ENCODE peak calls at places on chromosomes 6 and 20, in four cellular contexts. One of them, this sample, is unnamed.

GRCh38 chr6:35382015-35382414 is 39.7 kb downstream of the PPARD start:
- DNase-seq in thoracic aorta: no peak
- DNase-seq in nephron progenitor cell: no peak
- DNase-seq in GM12865: no peak
- DNase-seq in this sample: no peak

GRCh38 chr6:2915150-2915549 is 12.0 kb upstream of the SERPINB9 start:
- DNase-seq in thoracic aorta: no peak
- DNase-seq in nephron progenitor cell: no peak
- DNase-seq in GM12865: no peak
- DNase-seq in this sample: no peak

GRCh38 chr20:24918579-24919566 is 30.2 kb upstream of the CST7 start:
- DNase-seq in thoracic aorta: no peak
- DNase-seq in nephron progenitor cell: no peak
- DNase-seq in GM12865: no peak
- DNase-seq in this sample: no peak

GRCh38 chr6:33117826-33118277 is 42.1 kb downstream of the HLA-DPB1 start:
- DNase-seq in thoracic aorta: no peak
- DNase-seq in nephron progenitor cell: no peak
- DNase-seq in GM12865: no peak
- DNase-seq in this sample: no peak

GRCh38 chr6:128630213-128630612 is 109.8 kb upstream of the PTPRK start:
- DNase-seq in thoracic aorta: no peak
- DNase-seq in nephron progenitor cell: no peak
- DNase-seq in GM12865: peak
- DNase-seq in this sample: no peak

GRCh38 chr6:140264451-140264850 is 890.0 kb upstream of the CITED2 start:
- DNase-seq in thoracic aorta: no peak
- DNase-seq in nephron progenitor cell: no peak
- DNase-seq in GM12865: no peak
- DNase-seq in this sample: no peak

GRCh38 chr20:51345601-51346101 is 196.9 kb downstream of the NFATC2 start:
- DNase-seq in thoracic aorta: no peak
- DNase-seq in nephron progenitor cell: no peak
- DNase-seq in GM12865: no peak
- DNase-seq in this sample: no peak

GRCh38 chr20:39885975-39886649 is 802.9 kb downstream of the MAFB start:
- DNase-seq in thoracic aorta: no peak
- DNase-seq in nephron progenitor cell: peak
- DNase-seq in GM12865: peak
- DNase-seq in this sample: peak

GRCh38 chr6:42618686-42619085 is 54.9 kb downstream of the UBR2 start:
- DNase-seq in thoracic aorta: no peak
- DNase-seq in nephron progenitor cell: no peak
- DNase-seq in GM12865: no peak
- DNase-seq in this sample: no peak

GRCh38 chr20:35886537-35886936 is 67.8 kb downstream of the SCAND1 start:
- DNase-seq in thoracic aorta: no peak
- DNase-seq in nephron progenitor cell: no peak
- DNase-seq in GM12865: no peak
- DNase-seq in this sample: no peak

GRCh38 chr6:34513628-34514027 is 42.5 kb downstream of the SPDEF start:
- DNase-seq in thoracic aorta: no peak
- DNase-seq in nephron progenitor cell: no peak
- DNase-seq in GM12865: no peak
- DNase-seq in this sample: no peak

GRCh38 chr6:123841067-123841896 is 37.6 kb downstream of the NKAIN2 start:
- DNase-seq in thoracic aorta: no peak
- DNase-seq in nephron progenitor cell: no peak
- DNase-seq in GM12865: no peak
- DNase-seq in this sample: no peak

GRCh38 chr20:51528263-51529026 is 14.1 kb downstream of the NFATC2 start:
- DNase-seq in thoracic aorta: no peak
- DNase-seq in nephron progenitor cell: no peak
- DNase-seq in GM12865: peak
- DNase-seq in this sample: no peak

GRCh38 chr6:166203003-166203640 is 35.5 kb upstream of the TBXT start:
- DNase-seq in thoracic aorta: no peak
- DNase-seq in nephron progenitor cell: no peak
- DNase-seq in GM12865: no peak
- DNase-seq in this sample: no peak

DNA sequence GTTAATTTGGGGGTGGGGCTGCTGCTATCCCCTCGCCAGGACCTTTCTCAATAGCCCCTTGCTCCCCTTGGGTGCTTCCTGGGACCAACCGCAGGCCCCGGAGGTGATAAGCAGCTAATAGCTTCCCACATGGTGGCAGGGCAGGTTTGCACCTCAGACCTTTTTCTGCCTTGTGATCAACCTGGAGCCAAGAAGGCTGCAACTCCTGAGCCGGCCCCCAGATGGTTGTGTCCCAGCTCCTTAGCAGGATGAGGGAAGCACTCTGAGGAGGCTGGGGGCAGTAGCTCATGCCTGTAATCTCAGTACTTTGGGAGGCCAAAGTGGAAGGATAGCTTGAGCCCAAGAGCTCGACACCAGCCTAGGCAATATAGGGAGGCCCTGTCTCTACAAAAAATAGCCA is 85.5 kb downstream of the BMP7 start:
- DNase-seq in thoracic aorta: no peak
- DNase-seq in nephron progenitor cell: no peak
- DNase-seq in GM12865: no peak
- DNase-seq in this sample: no peak
- TF ChIP-seq CTCF in thoracic aorta: no peak
- TF ChIP-seq CTCF in nephron progenitor cell: no peak
- TF ChIP-seq CTCF in GM12865: no peak
- TF ChIP-seq CTCF in this sample: no peak

GRCh38 chr6:126127662-126128061 is 141.3 kb downstream of the TRMT11 start:
- DNase-seq in thoracic aorta: no peak
- DNase-seq in nephron progenitor cell: no peak
- DNase-seq in GM12865: no peak
- DNase-seq in this sample: no peak
- TF ChIP-seq CTCF in thoracic aorta: no peak
- TF ChIP-seq CTCF in nephron progenitor cell: no peak
- TF ChIP-seq CTCF in GM12865: no peak
- TF ChIP-seq CTCF in this sample: no peak

GRCh38 chr6:135181333-135182119 is 418 bp downstream of the MYB start:
- DNase-seq in thoracic aorta: no peak
- DNase-seq in nephron progenitor cell: no peak
- DNase-seq in GM12865: peak
- DNase-seq in this sample: peak

GRCh38 chr6:135182993-135183531 is 2.0 kb downstream of the MYB start:
- DNase-seq in thoracic aorta: no peak
- DNase-seq in nephron progenitor cell: peak
- DNase-seq in GM12865: peak
- DNase-seq in this sample: peak

GRCh38 chr6:135182120-135182992 is 1.2 kb downstream of the MYB start:
- DNase-seq in thoracic aorta: no peak
- DNase-seq in nephron progenitor cell: peak
- DNase-seq in GM12865: peak
- DNase-seq in this sample: peak

GRCh38 chr6:135179920-135180457 is 1.1 kb upstream of the MYB start:
- DNase-seq in thoracic aorta: no peak
- DNase-seq in nephron progenitor cell: no peak
- DNase-seq in GM12865: peak
- DNase-seq in this sample: peak

DNA sequence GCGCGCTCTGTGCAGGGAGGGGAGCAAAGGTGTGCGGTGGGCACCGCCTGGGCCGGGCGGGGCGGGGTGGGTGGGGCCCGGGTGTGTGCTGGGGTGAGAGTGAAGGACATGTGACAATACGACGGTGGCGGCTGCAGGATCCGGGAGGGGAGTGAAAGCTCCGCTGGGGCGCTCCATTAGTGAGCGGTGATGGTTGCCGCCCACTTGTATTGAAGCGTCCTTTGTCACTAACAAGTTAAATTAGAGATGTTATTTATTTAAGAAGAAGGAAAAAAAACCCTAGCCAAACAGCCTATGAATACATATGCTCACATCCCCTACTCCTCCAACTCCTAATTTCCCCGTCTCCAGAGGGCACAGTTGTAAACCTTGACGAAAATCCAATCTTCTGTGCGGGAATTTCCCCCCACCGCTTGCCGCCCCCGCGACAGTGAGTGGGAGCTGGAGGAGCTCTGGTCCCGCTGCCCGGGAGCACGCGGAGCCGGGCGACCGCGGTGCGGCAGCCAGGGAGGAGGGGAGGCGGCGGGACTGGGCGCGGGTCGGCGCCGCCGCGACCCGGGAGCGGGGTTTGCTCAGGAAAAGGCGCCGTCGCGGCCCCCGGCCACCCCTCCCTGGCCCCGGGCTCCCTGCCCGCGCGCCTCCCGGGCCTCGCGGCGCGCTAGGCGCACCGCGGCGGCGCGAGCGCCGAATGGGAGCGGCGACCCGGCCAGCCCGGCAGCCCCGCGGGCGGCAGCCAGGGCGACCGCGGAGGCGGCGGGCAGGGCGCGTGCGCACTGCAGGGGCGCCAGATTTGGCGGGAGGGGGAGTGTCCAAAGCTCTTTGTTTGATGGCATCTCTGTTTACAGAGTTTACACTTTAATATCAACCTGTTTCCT is at the start of gene MYB:
- DNase-seq in thoracic aorta: no peak
- DNase-seq in nephron progenitor cell: peak
- DNase-seq in GM12865: peak
- DNase-seq in this sample: peak
- TF ChIP-seq CTCF in thoracic aorta: no peak
- TF ChIP-seq CTCF in nephron progenitor cell: no peak
- TF ChIP-seq CTCF in GM12865: no peak
- TF ChIP-seq CTCF in this sample: no peak

GRCh38 chr6:89298680-89299450 is 16.2 kb downstream of the GABRR2 start:
- DNase-seq in thoracic aorta: no peak
- DNase-seq in nephron progenitor cell: no peak
- DNase-seq in GM12865: peak
- DNase-seq in this sample: peak

GRCh38 chr6:89297695-89298351 is 17.3 kb downstream of the GABRR2 start:
- DNase-seq in thoracic aorta: peak
- DNase-seq in nephron progenitor cell: no peak
- DNase-seq in GM12865: peak
- DNase-seq in this sample: peak

GRCh38 chr6:89302195-89302770 is 12.8 kb downstream of the GABRR2 start:
- DNase-seq in thoracic aorta: no peak
- DNase-seq in nephron progenitor cell: no peak
- DNase-seq in GM12865: no peak
- DNase-seq in this sample: no peak

GRCh38 chr6:89301586-89302194 is 13.4 kb downstream of the GABRR2 start:
- DNase-seq in thoracic aorta: no peak
- DNase-seq in nephron progenitor cell: no peak
- DNase-seq in GM12865: no peak
- DNase-seq in this sample: no peak

GRCh38 chr6:89299451-89299850 is 15.6 kb downstream of the GABRR2 start:
- DNase-seq in thoracic aorta: no peak
- DNase-seq in nephron progenitor cell: no peak
- DNase-seq in GM12865: no peak
- DNase-seq in this sample: no peak
- TF ChIP-seq CTCF in thoracic aorta: no peak
- TF ChIP-seq CTCF in nephron progenitor cell: no peak
- TF ChIP-seq CTCF in GM12865: no peak
- TF ChIP-seq CTCF in this sample: no peak